ENCODE peak calls at places on chromosome 20, in seven cellular contexts. G is AG04450, Y is Peyer's patch, F is colonic mucosa, J is AG09309, O is heart left ventricle, V is ovary. A is an unnamed sample.

GRCh38 chr20:44211177-44212039 is 837 bp upstream of the OSER1 start:
- DNase-seq in O (no peak), V (no peak), Y (no peak), J (no peak), F (peak), G (no peak), A (no peak)

GRCh38 chr20:52987295-52987694 is 15.1 kb downstream of the TSHZ2 start:
- DNase-seq in O (no peak), V (no peak), G (no peak), Y (no peak), J (no peak), F (no peak), A (no peak)

GRCh38 chr20:58759947-58760346 is 67.3 kb downstream of the NPEPL1 start:
- DNase-seq in Y (no peak), F (no peak), O (no peak), V (no peak), J (no peak), G (no peak), A (no peak)

GRCh38 chr20:53556267-53556897 is 37.3 kb downstream of the ZNF217 start:
- DNase-seq in V (no peak), Y (peak), F (no peak), O (no peak), J (no peak), G (no peak), A (no peak)

GRCh38 chr20:14919473-14920157 is 582.2 kb upstream of the FLRT3 start:
- DNase-seq in F (peak), O (no peak), J (no peak), Y (peak), V (no peak), G (no peak), A (no peak)

GRCh38 chr20:3239867-3240775 is 1.1 kb upstream of the SLC4A11 start:
- DNase-seq in Y (no peak), O (no peak), G (no peak), J (no peak), F (no peak), V (no peak), A (no peak)

GRCh38 chr20:41249371-41249770 is 68.2 kb downstream of the ZHX3 start:
- DNase-seq in F (peak), V (peak), Y (peak), J (peak), O (peak), G (peak), A (peak)

GRCh38 chr20:47677314-47678129 is 107.8 kb downstream of the SULF2 start:
- DNase-seq in J (no peak), G (no peak), V (peak), Y (peak), F (peak), O (no peak), A (no peak)

GRCh38 chr20:347640-348484 is 951 bp downstream of the NRSN2 start:
- DNase-seq in Y (peak), F (peak), V (peak), G (peak), J (peak), O (peak), A (no peak)

GRCh38 chr20:33883164-33883563 is 72.0 kb downstream of the CHMP4B start:
- DNase-seq in V (no peak), G (no peak), O (no peak), J (no peak), Y (peak), F (no peak), A (no peak)

DNA sequence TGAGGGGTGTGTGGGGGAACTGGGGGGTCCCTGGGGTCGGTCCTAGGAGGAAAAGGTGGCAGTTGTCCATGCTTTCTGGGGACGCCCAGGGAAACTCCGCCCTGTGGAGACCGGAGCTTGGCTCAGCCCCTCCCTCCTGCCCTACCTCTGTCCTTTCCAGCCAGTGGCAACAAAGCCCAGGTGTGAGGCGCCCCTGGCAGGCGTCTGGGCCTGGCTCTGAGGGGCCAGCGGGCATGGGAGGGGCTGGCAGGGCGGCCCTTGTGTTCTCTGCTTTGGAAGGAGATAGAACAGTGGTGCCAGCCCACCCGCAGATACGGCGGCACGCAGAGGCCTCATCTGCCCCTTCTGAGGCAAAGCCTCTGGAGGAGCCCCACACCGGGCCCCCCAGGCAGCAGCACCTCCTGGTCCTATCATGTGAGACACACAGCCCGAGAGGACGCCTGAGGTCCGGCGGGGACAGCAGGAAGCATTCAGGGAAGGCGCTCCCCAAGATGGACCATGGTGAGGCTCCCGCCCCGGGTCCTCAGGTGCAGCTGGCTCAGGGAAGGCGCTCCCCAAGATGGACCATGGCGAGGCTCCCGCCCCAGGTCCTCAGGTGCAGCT is 47.9 kb downstream of the YTHDF1 start:
- DNase-seq in V (no peak), J (no peak), O (no peak), Y (no peak), F (no peak), G (no peak), A (no peak)
- H3K4me3 ChIP-seq in V (no peak), J (no peak), O (no peak), Y (no peak), F (no peak), G (no peak), A (no peak)

DNA sequence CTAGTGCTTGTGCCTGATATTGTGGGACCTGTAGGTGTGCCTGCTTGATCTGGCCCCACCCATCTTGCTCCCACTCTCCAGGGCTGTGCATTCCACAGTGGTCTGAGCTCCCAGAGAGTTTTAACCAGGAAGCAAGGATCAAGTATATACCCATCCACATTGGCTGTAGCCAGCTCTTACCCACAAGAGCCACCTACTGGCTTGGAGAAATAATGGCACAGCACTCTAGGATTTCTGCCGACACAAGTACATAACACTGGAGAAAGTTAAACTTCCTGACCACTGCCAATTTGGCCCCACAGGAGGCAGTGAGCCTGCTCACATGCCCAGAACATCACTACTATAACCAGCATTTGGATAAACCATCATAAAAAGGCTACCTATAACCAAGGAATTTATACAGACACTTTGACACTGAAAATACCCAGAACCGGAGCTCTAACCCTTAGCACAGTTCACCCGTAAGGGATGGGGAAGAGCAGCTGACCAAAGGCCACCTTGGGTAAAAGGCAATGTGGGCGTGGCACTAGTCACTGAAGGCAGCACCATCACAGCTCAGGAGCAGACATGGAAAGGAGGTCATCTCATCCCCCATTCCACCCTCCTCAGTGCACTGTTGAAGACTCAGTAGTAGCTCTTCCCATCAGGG is 440.4 kb downstream of the BTBD3 start:
- DNase-seq in O (no peak), G (no peak), J (no peak), Y (no peak), F (no peak), V (no peak), A (no peak)
- TF ChIP-seq CTCF in O (no peak), G (no peak), J (no peak), Y (no peak), F (peak), V (no peak), A (no peak)

GRCh38 chr20:51801220-51801991 is 915 bp downstream of the SALL4 start:
- DNase-seq in G (no peak), F (no peak), J (no peak), V (no peak), O (no peak), Y (no peak), A (no peak)
- H3K4me3 ChIP-seq in G (peak), F (peak), J (peak), V (peak), O (peak), Y (peak), A (peak)

DNA sequence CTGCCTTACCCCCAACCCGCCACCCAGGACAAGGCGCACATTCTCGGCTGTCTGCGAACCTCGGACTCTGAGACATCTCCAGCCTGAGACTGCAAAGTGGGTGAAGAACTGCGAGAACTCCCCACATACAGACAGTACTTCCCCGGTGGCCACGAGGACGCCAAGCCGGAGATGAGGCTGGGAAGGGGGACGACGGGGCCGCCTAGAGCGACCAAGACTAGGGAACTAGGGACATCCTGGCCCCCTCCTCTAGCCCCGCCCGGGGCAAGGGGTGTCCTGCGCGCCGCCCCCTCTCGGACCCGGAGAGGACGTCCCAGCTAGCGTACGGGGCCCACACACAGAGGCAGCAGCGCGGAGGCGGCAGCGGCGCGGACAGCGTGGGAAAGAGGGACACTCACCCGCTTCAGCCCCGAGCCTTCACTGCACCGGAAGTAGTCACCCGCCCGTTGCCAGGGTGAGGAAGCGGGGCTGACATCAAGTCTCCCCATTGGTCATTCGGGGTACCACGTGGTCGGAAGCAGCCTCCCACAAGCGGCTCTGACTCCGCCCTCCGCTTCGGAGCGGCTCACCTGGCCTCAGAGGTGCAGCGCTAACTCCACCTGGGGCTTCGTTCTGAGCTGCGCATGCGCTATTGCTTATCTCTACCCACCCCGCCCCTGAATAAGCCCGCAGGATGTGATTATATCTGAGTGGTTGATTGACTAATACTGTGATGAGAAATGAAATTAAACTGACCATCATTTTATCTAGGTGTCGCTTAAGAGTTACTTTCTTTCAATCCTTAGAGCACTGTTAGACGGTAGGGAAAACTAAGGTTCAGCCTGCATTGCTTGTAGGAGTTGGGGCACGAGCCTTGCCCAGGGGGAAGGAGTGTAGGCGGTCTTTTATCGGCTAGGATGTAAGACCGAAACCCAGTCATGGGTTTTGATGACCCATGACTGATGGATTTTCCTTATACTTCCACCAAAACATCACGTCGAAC is at the start of gene TASP1:
- DNase-seq in V (peak), Y (peak), G (peak), F (peak), J (peak), O (peak), A (peak)
- TF ChIP-seq CTCF in V (no peak), Y (peak), G (no peak), F (no peak), J (no peak), O (no peak), A (no peak)

DNA sequence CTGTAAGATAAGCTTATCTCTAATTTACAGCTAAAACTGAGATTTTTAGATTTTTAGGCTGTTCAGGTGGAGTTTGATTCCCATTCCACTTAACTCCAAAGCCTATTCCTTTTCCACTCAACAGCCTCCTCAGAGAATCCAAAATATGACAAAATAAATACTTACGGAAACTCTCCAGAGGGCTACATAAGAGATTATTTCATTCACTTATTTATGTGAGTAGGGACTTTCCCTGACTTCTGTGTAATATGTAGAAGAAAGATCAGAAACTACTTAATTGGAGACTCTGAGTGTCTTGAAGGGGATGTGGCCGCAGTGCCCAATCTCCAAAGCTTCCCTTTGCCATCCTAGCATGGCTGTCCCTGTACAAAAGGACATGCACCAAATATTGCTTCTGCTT is 72.1 kb upstream of the ISM1 start:
- DNase-seq in J (no peak), O (no peak), Y (no peak), V (no peak), F (no peak), G (no peak), A (no peak)
- H3K4me3 ChIP-seq in J (no peak), O (no peak), Y (no peak), V (no peak), F (no peak), G (no peak), A (no peak)